ENCODE peak calls at places on chromosomes 2 and 18, in four cellular contexts. One of them, this sample, is unnamed.

GRCh38 chr2:212726403-212726802 is 187.8 kb upstream of the ERBB4 start:
- DNase-seq in IMR-90: no peak
- DNase-seq in neuronal stem cell: no peak
- DNase-seq in mesenchymal stem cell: no peak
- DNase-seq in this sample: no peak

GRCh38 chr2:218238896-218239295 is 21.9 kb downstream of the ARPC2 start:
- DNase-seq in IMR-90: no peak
- DNase-seq in neuronal stem cell: no peak
- DNase-seq in mesenchymal stem cell: no peak
- DNase-seq in this sample: no peak

GRCh38 chr2:177806025-177806424 is 266.6 kb downstream of the PDE11A start:
- DNase-seq in IMR-90: no peak
- DNase-seq in neuronal stem cell: no peak
- DNase-seq in mesenchymal stem cell: no peak
- DNase-seq in this sample: no peak

GRCh38 chr2:99707592-99707991 is 217.8 kb upstream of the REV1 start:
- DNase-seq in IMR-90: peak; percentile 76
- DNase-seq in neuronal stem cell: no peak
- DNase-seq in mesenchymal stem cell: peak; percentile 52
- DNase-seq in this sample: peak; percentile 14

GRCh38 chr2:200585730-200586643 is at the start of gene AOX1:
- DNase-seq in IMR-90: peak; percentile 45
- DNase-seq in neuronal stem cell: peak; percentile 52
- DNase-seq in mesenchymal stem cell: peak; percentile 66
- DNase-seq in this sample: peak; percentile 50

GRCh38 chr2:57516740-57517340 is 529.8 kb upstream of the VRK2 start:
- DNase-seq in IMR-90: peak; percentile 47
- DNase-seq in neuronal stem cell: peak; percentile 39
- DNase-seq in mesenchymal stem cell: peak; percentile 60
- DNase-seq in this sample: peak; percentile 67

GRCh38 chr2:109659356-109660045 is 45.3 kb downstream of the SOWAHC start:
- DNase-seq in IMR-90: no peak
- DNase-seq in neuronal stem cell: no peak
- DNase-seq in mesenchymal stem cell: no peak
- DNase-seq in this sample: no peak

GRCh38 chr2:36659872-36660312 is 36.6 kb upstream of the VIT start:
- DNase-seq in IMR-90: peak; percentile 30
- DNase-seq in neuronal stem cell: no peak
- DNase-seq in mesenchymal stem cell: no peak
- DNase-seq in this sample: no peak

GRCh38 chr18:50523165-50523564 is 36.7 kb upstream of the MAPK4 start:
- DNase-seq in IMR-90: no peak
- DNase-seq in neuronal stem cell: no peak
- DNase-seq in mesenchymal stem cell: no peak
- DNase-seq in this sample: no peak

GRCh38 chr18:61556862-61557261 is 223.6 kb downstream of the CDH20 start:
- DNase-seq in IMR-90: no peak
- DNase-seq in neuronal stem cell: no peak
- DNase-seq in mesenchymal stem cell: no peak
- DNase-seq in this sample: no peak

GRCh38 chr2:127625146-127625943 is 20.6 kb upstream of the GPR17 start:
- DNase-seq in IMR-90: no peak
- DNase-seq in neuronal stem cell: no peak
- DNase-seq in mesenchymal stem cell: no peak
- DNase-seq in this sample: no peak

GRCh38 chr2:174878537-174879147 is 114.4 kb upstream of the CHRNA1 start:
- DNase-seq in IMR-90: peak; percentile 49
- DNase-seq in neuronal stem cell: no peak
- DNase-seq in mesenchymal stem cell: no peak
- DNase-seq in this sample: no peak

GRCh38 chr2:190862591-190862991 is 18.0 kb upstream of the GLS start:
- DNase-seq in IMR-90: peak; percentile 57
- DNase-seq in neuronal stem cell: no peak
- DNase-seq in mesenchymal stem cell: peak; percentile 56
- DNase-seq in this sample: peak; percentile 76

GRCh38 chr2:105328281-105329196 is 996 bp downstream of the TGFBRAP1 start:
- DNase-seq in IMR-90: peak; percentile 50
- DNase-seq in neuronal stem cell: no peak
- DNase-seq in mesenchymal stem cell: peak; percentile 67
- DNase-seq in this sample: peak; percentile 26

GRCh38 chr2:660477-661214 is 16.6 kb downstream of the TMEM18 start:
- DNase-seq in IMR-90: no peak
- DNase-seq in neuronal stem cell: no peak
- DNase-seq in mesenchymal stem cell: no peak
- DNase-seq in this sample: no peak

DNA sequence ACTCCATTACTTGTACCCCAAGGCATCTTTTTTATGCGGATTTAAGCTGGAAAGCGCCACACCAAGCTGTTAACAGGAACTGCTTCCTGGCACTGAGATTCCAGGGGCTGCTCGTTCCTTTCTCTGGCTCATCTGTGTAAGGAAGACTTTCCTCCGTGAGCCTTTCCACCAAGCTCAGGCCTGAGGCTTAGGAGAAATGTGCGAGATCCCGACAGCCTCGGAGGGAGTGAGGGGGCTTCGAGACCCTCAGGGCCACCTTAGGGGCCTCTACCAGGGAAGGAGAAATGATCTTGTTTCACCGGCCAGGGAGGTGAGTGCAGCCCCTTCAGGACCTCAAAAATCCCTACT is 17.1 kb downstream of the B3GNT7 start:
- DNase-seq in IMR-90: no peak
- DNase-seq in neuronal stem cell: no peak
- DNase-seq in mesenchymal stem cell: no peak
- DNase-seq in this sample: no peak
- H3K14ac ChIP-seq in IMR-90: peak overlapping the region; percentile 94
- H3K14ac ChIP-seq in neuronal stem cell: no peak overlapping the region
- H3K14ac ChIP-seq in mesenchymal stem cell: no peak overlapping the region
- H3K14ac ChIP-seq in this sample: no peak overlapping the region

GRCh38 chr18:76522104-76522503 is 27.1 kb upstream of the ZNF516 start:
- DNase-seq in IMR-90: no peak
- DNase-seq in neuronal stem cell: no peak
- DNase-seq in mesenchymal stem cell: no peak
- DNase-seq in this sample: no peak
- H3K14ac ChIP-seq in IMR-90: no peak overlapping the region
- H3K14ac ChIP-seq in neuronal stem cell: peak overlapping the region; percentile 10
- H3K14ac ChIP-seq in mesenchymal stem cell: no peak overlapping the region
- H3K14ac ChIP-seq in this sample: no peak overlapping the region

GRCh38 chr18:37449618-37450017 is 116.0 kb downstream of the CELF4 start:
- DNase-seq in IMR-90: no peak
- DNase-seq in neuronal stem cell: no peak
- DNase-seq in mesenchymal stem cell: no peak
- DNase-seq in this sample: no peak

GRCh38 chr18:37452015-37452414 is 113.6 kb downstream of the CELF4 start:
- DNase-seq in IMR-90: no peak
- DNase-seq in neuronal stem cell: no peak
- DNase-seq in mesenchymal stem cell: no peak
- DNase-seq in this sample: no peak

GRCh38 chr18:37452697-37453385 is 112.8 kb downstream of the CELF4 start:
- DNase-seq in IMR-90: no peak
- DNase-seq in neuronal stem cell: no peak
- DNase-seq in mesenchymal stem cell: no peak
- DNase-seq in this sample: no peak

GRCh38 chr18:37451239-37451825 is 114.3 kb downstream of the CELF4 start:
- DNase-seq in IMR-90: no peak
- DNase-seq in neuronal stem cell: no peak
- DNase-seq in mesenchymal stem cell: no peak
- DNase-seq in this sample: no peak

GRCh38 chr18:37450434-37451133 is 115.0 kb downstream of the CELF4 start:
- DNase-seq in IMR-90: peak; percentile 4
- DNase-seq in neuronal stem cell: peak; percentile 83
- DNase-seq in mesenchymal stem cell: peak; percentile 66
- DNase-seq in this sample: peak; percentile 34
- H3K14ac ChIP-seq in IMR-90: no peak overlapping the region
- H3K14ac ChIP-seq in neuronal stem cell: peak overlapping the region; percentile 50
- H3K14ac ChIP-seq in mesenchymal stem cell: peak overlapping the region; percentile 74
- H3K14ac ChIP-seq in this sample: peak overlapping the region; percentile 25

GRCh38 chr2:202009563-202009962 is 24.1 kb upstream of the FZD7 start:
- DNase-seq in IMR-90: no peak
- DNase-seq in neuronal stem cell: no peak
- DNase-seq in mesenchymal stem cell: no peak
- DNase-seq in this sample: no peak

GRCh38 chr2:202002381-202002780 is 31.3 kb upstream of the FZD7 start:
- DNase-seq in IMR-90: no peak
- DNase-seq in neuronal stem cell: no peak
- DNase-seq in mesenchymal stem cell: no peak
- DNase-seq in this sample: no peak

GRCh38 chr2:202005272-202005887 is 28.3 kb upstream of the FZD7 start:
- DNase-seq in IMR-90: no peak
- DNase-seq in neuronal stem cell: no peak
- DNase-seq in mesenchymal stem cell: no peak
- DNase-seq in this sample: no peak

GRCh38 chr2:202009019-202009481 is 24.6 kb upstream of the FZD7 start:
- DNase-seq in IMR-90: no peak
- DNase-seq in neuronal stem cell: no peak
- DNase-seq in mesenchymal stem cell: peak; percentile 51
- DNase-seq in this sample: no peak

GRCh38 chr2:202007015-202008011 is 26.3 kb upstream of the FZD7 start:
- DNase-seq in IMR-90: no peak
- DNase-seq in neuronal stem cell: no peak
- DNase-seq in mesenchymal stem cell: no peak
- DNase-seq in this sample: no peak
- H3K14ac ChIP-seq in IMR-90: peak overlapping the region; percentile 59
- H3K14ac ChIP-seq in neuronal stem cell: no peak overlapping the region
- H3K14ac ChIP-seq in mesenchymal stem cell: no peak overlapping the region
- H3K14ac ChIP-seq in this sample: no peak overlapping the region

DNA sequence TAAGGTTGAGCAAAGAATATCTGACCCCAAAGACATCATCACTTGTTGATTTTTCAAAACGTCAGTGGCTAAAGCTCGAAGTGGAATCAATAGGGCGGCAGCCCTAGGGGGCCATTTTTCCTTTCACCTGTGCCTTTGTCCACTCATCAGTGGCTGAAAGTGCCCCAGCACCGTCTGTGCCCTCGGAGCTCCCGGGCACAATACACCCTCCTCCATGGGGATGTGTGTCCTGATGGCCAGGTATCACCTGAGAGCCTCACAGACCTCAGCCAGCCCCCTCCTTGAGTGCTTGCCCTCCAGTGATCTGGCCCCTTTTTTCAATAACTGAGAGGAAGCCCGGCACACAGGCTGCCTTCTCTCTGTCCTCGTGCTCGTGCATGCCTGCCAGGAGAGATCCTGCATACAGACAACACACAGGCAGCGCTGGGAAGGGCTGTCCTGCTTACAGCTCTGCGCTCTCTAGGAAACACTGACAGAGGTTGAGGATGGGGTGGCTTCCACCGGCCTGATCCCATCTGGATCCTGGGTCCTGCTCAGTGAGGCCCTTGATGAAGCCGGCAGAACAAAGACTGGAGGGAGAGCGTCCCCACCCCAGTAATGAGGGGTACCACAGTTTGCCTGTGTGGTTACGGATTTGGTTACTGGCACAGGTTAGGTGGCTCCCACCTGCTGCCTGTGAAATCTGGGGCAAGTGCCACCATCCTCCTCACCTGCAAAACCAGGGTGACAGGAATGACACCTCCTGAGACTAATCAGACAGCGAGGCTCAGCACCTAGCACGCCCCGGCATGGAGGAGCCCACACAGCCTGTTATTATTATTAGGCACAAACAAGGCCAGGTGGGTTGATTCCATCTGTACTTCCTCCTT is 197.5 kb upstream of the RAB6C start:
- DNase-seq in IMR-90: no peak
- DNase-seq in neuronal stem cell: no peak
- DNase-seq in mesenchymal stem cell: no peak
- DNase-seq in this sample: no peak
- H3K14ac ChIP-seq in IMR-90: no peak overlapping the region
- H3K14ac ChIP-seq in neuronal stem cell: no peak overlapping the region
- H3K14ac ChIP-seq in mesenchymal stem cell: no peak overlapping the region
- H3K14ac ChIP-seq in this sample: no peak overlapping the region

GRCh38 chr18:29301048-29301447 is 1124.1 kb upstream of the CDH2 start:
- DNase-seq in IMR-90: no peak
- DNase-seq in neuronal stem cell: no peak
- DNase-seq in mesenchymal stem cell: no peak
- DNase-seq in this sample: no peak
- H3K14ac ChIP-seq in IMR-90: no peak overlapping the region
- H3K14ac ChIP-seq in neuronal stem cell: no peak overlapping the region
- H3K14ac ChIP-seq in mesenchymal stem cell: no peak overlapping the region
- H3K14ac ChIP-seq in this sample: no peak overlapping the region

DNA sequence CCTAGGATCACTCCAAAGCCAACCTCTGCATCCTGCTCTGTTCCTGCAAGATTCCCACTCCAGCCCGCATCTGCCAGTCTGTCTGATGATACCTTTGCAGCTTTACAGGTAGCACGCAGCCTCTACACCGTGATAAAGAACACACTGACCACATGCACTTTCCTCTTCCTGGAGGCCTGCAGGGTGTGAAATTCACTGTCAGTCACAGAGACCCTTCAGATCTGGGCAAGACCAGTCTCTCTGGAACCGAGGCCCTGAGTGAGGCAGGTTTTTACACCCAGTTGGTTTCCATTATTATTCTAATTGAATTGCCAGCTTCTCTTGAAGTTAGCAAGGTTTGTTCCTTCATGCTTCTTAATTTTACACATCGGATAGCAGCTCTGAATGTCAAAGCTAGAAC is 30.5 kb upstream of the TWIST2 start:
- DNase-seq in IMR-90: no peak
- DNase-seq in neuronal stem cell: no peak
- DNase-seq in mesenchymal stem cell: no peak
- DNase-seq in this sample: no peak
- H3K14ac ChIP-seq in IMR-90: no peak overlapping the region
- H3K14ac ChIP-seq in neuronal stem cell: no peak overlapping the region
- H3K14ac ChIP-seq in mesenchymal stem cell: no peak overlapping the region
- H3K14ac ChIP-seq in this sample: no peak overlapping the region

GRCh38 chr2:234091432-234091879 is 41.0 kb downstream of the SPP2 start:
- DNase-seq in IMR-90: no peak
- DNase-seq in neuronal stem cell: no peak
- DNase-seq in mesenchymal stem cell: no peak
- DNase-seq in this sample: no peak
- H3K14ac ChIP-seq in IMR-90: no peak overlapping the region
- H3K14ac ChIP-seq in neuronal stem cell: peak overlapping the region; percentile 58
- H3K14ac ChIP-seq in mesenchymal stem cell: no peak overlapping the region
- H3K14ac ChIP-seq in this sample: no peak overlapping the region

GRCh38 chr2:5725072-5725471 is 32.9 kb downstream of the SOX11 start:
- DNase-seq in IMR-90: no peak
- DNase-seq in neuronal stem cell: no peak
- DNase-seq in mesenchymal stem cell: no peak
- DNase-seq in this sample: no peak
- H3K14ac ChIP-seq in IMR-90: no peak overlapping the region
- H3K14ac ChIP-seq in neuronal stem cell: no peak overlapping the region
- H3K14ac ChIP-seq in mesenchymal stem cell: no peak overlapping the region
- H3K14ac ChIP-seq in this sample: no peak overlapping the region

GRCh38 chr2:25204190-25204838 is 35.9 kb upstream of the POMC start:
- DNase-seq in IMR-90: no peak
- DNase-seq in neuronal stem cell: no peak
- DNase-seq in mesenchymal stem cell: no peak
- DNase-seq in this sample: no peak

GRCh38 chr2:25201794-25202193 is 33.4 kb upstream of the POMC start:
- DNase-seq in IMR-90: no peak
- DNase-seq in neuronal stem cell: no peak
- DNase-seq in mesenchymal stem cell: no peak
- DNase-seq in this sample: no peak

GRCh38 chr2:25202290-25202689 is 33.9 kb upstream of the POMC start:
- DNase-seq in IMR-90: no peak
- DNase-seq in neuronal stem cell: no peak
- DNase-seq in mesenchymal stem cell: no peak
- DNase-seq in this sample: no peak

GRCh38 chr2:25201265-25201664 is 32.9 kb upstream of the POMC start:
- DNase-seq in IMR-90: no peak
- DNase-seq in neuronal stem cell: no peak
- DNase-seq in mesenchymal stem cell: no peak
- DNase-seq in this sample: no peak

GRCh38 chr2:25207078-25207545 is 38.7 kb upstream of the POMC start:
- DNase-seq in IMR-90: no peak
- DNase-seq in neuronal stem cell: no peak
- DNase-seq in mesenchymal stem cell: no peak
- DNase-seq in this sample: no peak
- H3K14ac ChIP-seq in IMR-90: no peak overlapping the region
- H3K14ac ChIP-seq in neuronal stem cell: no peak overlapping the region
- H3K14ac ChIP-seq in mesenchymal stem cell: no peak overlapping the region
- H3K14ac ChIP-seq in this sample: no peak overlapping the region